ENCODE peak calls at places on chromosomes 5 and 9, in five cellular contexts. One of them, this sample, is unnamed.

GRCh38 chr5:176773408-176774035 is 36.8 kb upstream of the UNC5A start:
- DNase-seq in amniotic epithelial cell: no peak
- DNase-seq in epithelial cell of esophagus: no peak
- DNase-seq in adipocyte: no peak
- DNase-seq in spleen: peak; percentile 42
- DNase-seq in this sample: no peak

GRCh38 chr9:133374612-133375115 is 1.2 kb downstream of the SURF4 start:
- DNase-seq in amniotic epithelial cell: peak; percentile 58
- DNase-seq in epithelial cell of esophagus: peak; percentile 28
- DNase-seq in adipocyte: peak; percentile 68
- DNase-seq in spleen: no peak
- DNase-seq in this sample: peak; percentile 55

GRCh38 chr9:138042640-138043039 is 165.1 kb downstream of the CACNA1B start:
- DNase-seq in amniotic epithelial cell: no peak
- DNase-seq in epithelial cell of esophagus: no peak
- DNase-seq in adipocyte: no peak
- DNase-seq in spleen: peak; percentile 22
- DNase-seq in this sample: no peak

GRCh38 chr5:158910782-158911692 is 188.7 kb downstream of the EBF1 start:
- DNase-seq in amniotic epithelial cell: no peak
- DNase-seq in epithelial cell of esophagus: peak; percentile 63
- DNase-seq in adipocyte: no peak
- DNase-seq in spleen: no peak
- DNase-seq in this sample: no peak

GRCh38 chr5:142798099-142798768 is 28.1 kb downstream of the ARHGAP26 start:
- DNase-seq in amniotic epithelial cell: no peak
- DNase-seq in epithelial cell of esophagus: no peak
- DNase-seq in adipocyte: no peak
- DNase-seq in spleen: no peak
- DNase-seq in this sample: no peak

GRCh38 chr9:112872019-112872418 is 18.7 kb downstream of the SLC46A2 start:
- DNase-seq in amniotic epithelial cell: no peak
- DNase-seq in epithelial cell of esophagus: no peak
- DNase-seq in adipocyte: no peak
- DNase-seq in spleen: no peak
- DNase-seq in this sample: no peak

GRCh38 chr5:100757618-100758017 is 145.5 kb downstream of the ST8SIA4 start:
- DNase-seq in amniotic epithelial cell: no peak
- DNase-seq in epithelial cell of esophagus: no peak
- DNase-seq in adipocyte: no peak
- DNase-seq in spleen: no peak
- DNase-seq in this sample: no peak

GRCh38 chr5:59559847-59560246 is 333.7 kb downstream of the PDE4D start:
- DNase-seq in amniotic epithelial cell: no peak
- DNase-seq in epithelial cell of esophagus: no peak
- DNase-seq in adipocyte: peak; percentile 21
- DNase-seq in spleen: no peak
- DNase-seq in this sample: no peak

GRCh38 chr9:131677051-131677444 is 62.8 kb downstream of the RAPGEF1 start:
- DNase-seq in amniotic epithelial cell: no peak
- DNase-seq in epithelial cell of esophagus: no peak
- DNase-seq in adipocyte: peak; percentile 59
- DNase-seq in spleen: no peak
- DNase-seq in this sample: peak; percentile 45

GRCh38 chr5:16135003-16135402 is 44.6 kb downstream of the MARCHF11 start:
- DNase-seq in amniotic epithelial cell: no peak
- DNase-seq in epithelial cell of esophagus: no peak
- DNase-seq in adipocyte: no peak
- DNase-seq in spleen: no peak
- DNase-seq in this sample: no peak